ENCODE peak calls at places on chromosome 20, in ten cellular contexts. A, E, D, N, H, O, F, P, W and U are unnamed samples.

GRCh38 chr20:56247954-56248782 is at the start of gene MC3R:
- DNase-seq in A (peak; percentile 61), E (peak; percentile 30), D (no peak), N (no peak), H (peak; percentile 73), O (peak; percentile 45), F (peak; percentile 61), P (peak; percentile 68), W (no peak), U (peak; percentile 5)

GRCh38 chr20:3794701-3795420 is 1.2 kb upstream of the CDC25B start:
- DNase-seq in A (no peak), E (no peak), D (no peak), N (no peak), H (peak; percentile 60), O (no peak), F (no peak), P (no peak), W (no peak), U (no peak)

GRCh38 chr20:906703-907102 is 9.4 kb downstream of the ANGPT4 start:
- DNase-seq in A (no peak), E (no peak), D (no peak), N (no peak), H (peak; percentile 79), O (peak; percentile 12), F (no peak), P (no peak), W (no peak), U (no peak)

GRCh38 chr20:54320148-54320607 is 112.3 kb downstream of the PFDN4 start:
- DNase-seq in A (no peak), E (peak; percentile 31), D (no peak), N (no peak), H (no peak), O (no peak), F (no peak), P (no peak), W (no peak), U (peak; percentile 11)

GRCh38 chr20:59821788-59822187 is 111.6 kb downstream of the SYCP2 start:
- DNase-seq in A (no peak), E (no peak), D (no peak), N (no peak), H (no peak), O (no peak), F (no peak), P (no peak), W (no peak), U (no peak)

GRCh38 chr20:46361386-46361785 is 45.0 kb downstream of the ELMO2 start:
- DNase-seq in A (no peak), E (no peak), D (no peak), N (no peak), H (peak; percentile 1), O (peak; percentile 83), F (no peak), P (no peak), W (no peak), U (no peak)

GRCh38 chr20:44154521-44155001 is 32.4 kb downstream of the JPH2 start:
- DNase-seq in A (no peak), E (no peak), D (peak; percentile 7), N (no peak), H (no peak), O (no peak), F (no peak), P (no peak), W (no peak), U (no peak)

GRCh38 chr20:17896771-17897369 is 71.7 kb downstream of the SNX5 start:
- DNase-seq in A (no peak), E (no peak), D (peak; percentile 42), N (no peak), H (no peak), O (no peak), F (peak; percentile 12), P (peak; percentile 99), W (no peak), U (no peak)

GRCh38 chr20:26167499-26167898 is 470.8 kb upstream of the ZNF337 start:
- DNase-seq in A (no peak), E (no peak), D (peak; percentile 38), N (no peak), H (no peak), O (no peak), F (no peak), P (no peak), W (no peak), U (no peak)

GRCh38 chr20:24470031-24470781 is 777 bp downstream of the SYNDIG1 start:
- DNase-seq in A (peak; percentile 52), E (peak; percentile 50), D (no peak), N (no peak), H (no peak), O (no peak), F (no peak), P (no peak), W (no peak), U (no peak)

GRCh38 chr20:17843246-17844132 is 125.1 kb downstream of the SNX5 start:
- DNase-seq in A (no peak), E (no peak), D (peak; percentile 90), N (peak; percentile 54), H (peak; percentile 83), O (no peak), F (no peak), P (no peak), W (no peak), U (peak; percentile 95)

GRCh38 chr20:64055396-64055892 is 6.0 kb upstream of the SOX18 start:
- DNase-seq in A (no peak), E (no peak), D (no peak), N (no peak), H (no peak), O (no peak), F (no peak), P (no peak), W (no peak), U (no peak)
- H3K27ac ChIP-seq in A (no peak overlapping the region), E (no peak overlapping the region), D (no peak overlapping the region), N (peak overlapping the region; percentile 94), H (peak overlapping the region; percentile 76), O (no peak overlapping the region), F (peak overlapping the region; percentile 37), P (peak overlapping the region; percentile 77), W (peak overlapping the region; percentile 81), U (no peak overlapping the region)

GRCh38 chr20:57735831-57736737 is 26.3 kb upstream of the PMEPA1 start:
- DNase-seq in A (no peak), E (no peak), D (no peak), N (no peak), H (no peak), O (no peak), F (no peak), P (no peak), W (no peak), U (no peak)
- H3K4me3 ChIP-seq in A (no peak overlapping the region), E (no peak overlapping the region), D (no peak overlapping the region), N (no peak overlapping the region), H (no peak overlapping the region), O (no peak overlapping the region), F (no peak overlapping the region), P (no peak overlapping the region), W (no peak overlapping the region), U (no peak overlapping the region)

GRCh38 chr20:47611785-47612184 is 110.1 kb downstream of the NCOA3 start:
- DNase-seq in A (no peak), E (no peak), D (no peak), N (no peak), H (no peak), O (no peak), F (no peak), P (no peak), W (no peak), U (no peak)

GRCh38 chr20:47610247-47610944 is 108.7 kb downstream of the NCOA3 start:
- DNase-seq in A (no peak), E (no peak), D (peak; percentile 94), N (no peak), H (peak; percentile 35), O (peak; percentile 13), F (peak; percentile 75), P (no peak), W (no peak), U (peak; percentile 89)

GRCh38 chr20:47607208-47607613 is 105.5 kb downstream of the NCOA3 start:
- DNase-seq in A (no peak), E (no peak), D (peak; percentile 75), N (no peak), H (no peak), O (no peak), F (peak; percentile 66), P (no peak), W (no peak), U (no peak)

GRCh38 chr20:47612670-47613069 is 111.0 kb downstream of the NCOA3 start:
- DNase-seq in A (no peak), E (no peak), D (no peak), N (no peak), H (no peak), O (no peak), F (no peak), P (no peak), W (no peak), U (no peak)

DNA sequence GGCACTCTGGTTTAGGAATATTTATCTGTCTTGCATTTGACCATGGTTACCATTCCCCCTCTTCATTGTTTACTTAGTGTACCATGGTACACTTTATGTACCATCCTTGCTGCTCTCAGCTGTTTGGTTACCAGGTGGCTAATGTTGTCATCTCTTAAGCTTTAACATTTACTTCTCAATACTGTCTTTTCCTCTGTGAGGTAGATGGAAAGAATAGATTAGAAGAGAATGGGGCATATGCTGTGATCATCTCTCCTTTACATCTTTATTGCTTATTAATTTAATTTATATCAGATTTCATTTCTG is 109.2 kb downstream of the NCOA3 start:
- DNase-seq in A (no peak), E (no peak), D (no peak), N (no peak), H (no peak), O (no peak), F (no peak), P (no peak), W (no peak), U (no peak)
- H3K27ac ChIP-seq in A (no peak overlapping the region), E (no peak overlapping the region), D (no peak overlapping the region), N (peak overlapping the region; percentile 24), H (no peak overlapping the region), O (no peak overlapping the region), F (peak overlapping the region; percentile 66), P (no peak overlapping the region), W (peak overlapping the region; percentile 14), U (peak overlapping the region; percentile 74)

GRCh38 chr20:50195524-50196120 is 5.0 kb downstream of the CEBPB start:
- DNase-seq in A (no peak), E (no peak), D (peak; percentile 28), N (no peak), H (no peak), O (no peak), F (no peak), P (no peak), W (no peak), U (no peak)

GRCh38 chr20:50196248-50196647 is 5.6 kb downstream of the CEBPB start:
- DNase-seq in A (no peak), E (no peak), D (peak; percentile 34), N (no peak), H (no peak), O (no peak), F (no peak), P (no peak), W (no peak), U (no peak)

GRCh38 chr20:50193851-50194830 is 3.5 kb downstream of the CEBPB start:
- DNase-seq in A (peak; percentile 58), E (peak; percentile 35), D (peak; percentile 55), N (no peak), H (peak; percentile 63), O (no peak), F (no peak), P (no peak), W (no peak), U (no peak)

GRCh38 chr20:50193169-50193850 is 2.7 kb downstream of the CEBPB start:
- DNase-seq in A (no peak), E (no peak), D (peak; percentile 41), N (no peak), H (peak; percentile 61), O (no peak), F (peak; percentile 39), P (no peak), W (no peak), U (no peak)

GRCh38 chr20:50194831-50195523 is 4.3 kb downstream of the CEBPB start:
- DNase-seq in A (no peak), E (no peak), D (peak; percentile 63), N (no peak), H (peak; percentile 58), O (no peak), F (peak; percentile 46), P (no peak), W (no peak), U (no peak)
- H3K4me3 ChIP-seq in A (no peak overlapping the region), E (no peak overlapping the region), D (no peak overlapping the region), N (peak overlapping the region; percentile 94), H (no peak overlapping the region), O (no peak overlapping the region), F (no peak overlapping the region), P (no peak overlapping the region), W (peak overlapping the region; percentile 98), U (peak overlapping the region; percentile 1)